ENCODE peak calls at places on chromosomes 16 and 17, in eight cellular contexts. Z is dorsolateral prefrontal cortex, I is gastrocnemius medialis, B is pancreas, U is transverse colon, J is GM12878, Q is endodermal cell, M is stomach. O is an unnamed sample.

GRCh38 chr16:12289175-12290063 is 312.9 kb downstream of the SNX29 start:
- DNase-seq in B (no peak), I (no peak), Q (no peak), Z (no peak), J (no peak), M (peak; percentile 34), U (peak; percentile 53), O (no peak)

GRCh38 chr17:10172241-10172741 is 26.1 kb downstream of the GAS7 start:
- DNase-seq in B (no peak), M (no peak), Q (no peak), Z (no peak), I (no peak), J (no peak), U (no peak), O (no peak)

GRCh38 chr17:57294629-57295501 is 38.5 kb downstream of the MSI2 start:
- DNase-seq in Q (peak; percentile 70), Z (no peak), M (no peak), U (no peak), I (peak; percentile 92), B (no peak), J (no peak), O (peak; percentile 65)

GRCh38 chr17:78391843-78392242 is 13.4 kb downstream of the PGS1 start:
- DNase-seq in B (no peak), J (no peak), M (no peak), U (no peak), Q (no peak), Z (no peak), I (no peak), O (no peak)

GRCh38 chr17:3007651-3008121 is 55.7 kb downstream of the OR1D5 start:
- DNase-seq in U (no peak), B (peak; percentile 59), M (no peak), Z (no peak), Q (peak; percentile 40), I (no peak), J (no peak), O (peak; percentile 51)

GRCh38 chr16:14509055-14509454 is 121.0 kb downstream of the PARN start:
- DNase-seq in Z (no peak), I (no peak), B (no peak), M (no peak), U (no peak), J (no peak), Q (no peak), O (no peak)

GRCh38 chr16:11202260-11203091 is 53.5 kb downstream of the SOCS1 start:
- DNase-seq in Q (peak; percentile 65), Z (no peak), M (no peak), B (no peak), U (no peak), I (no peak), J (peak; percentile 62), O (no peak)

GRCh38 chr17:63768433-63768832 is 5.0 kb downstream of the CCDC47 start:
- DNase-seq in J (no peak), Q (peak; percentile 69), I (no peak), B (no peak), U (no peak), Z (no peak), M (no peak), O (no peak)

GRCh38 chr17:57823469-57824401 is 26.1 kb downstream of the MRPS23 start:
- DNase-seq in B (no peak), M (no peak), I (no peak), U (no peak), Q (no peak), Z (no peak), J (no peak), O (no peak)

GRCh38 chr17:78901806-78902205 is 1.2 kb downstream of the CEP295NL start:
- DNase-seq in J (no peak), I (no peak), M (no peak), Z (no peak), U (no peak), B (no peak), Q (no peak), O (no peak)

GRCh38 chr17:1455291-1455747 is 713 bp downstream of the CRK start:
- DNase-seq in Q (peak; percentile 91), I (peak; percentile 78), J (no peak), M (peak; percentile 62), B (peak; percentile 87), Z (peak; percentile 37), U (peak; percentile 68), O (peak; percentile 78)

GRCh38 chr17:56679767-56680422 is 86.4 kb downstream of the NOG start:
- DNase-seq in J (no peak), Z (no peak), M (no peak), B (no peak), I (no peak), U (no peak), Q (no peak), O (no peak)

GRCh38 chr16:353404-354285 is 1.1 kb upstream of the AXIN1 start:
- DNase-seq in J (no peak), I (no peak), Q (no peak), B (peak; percentile 89), U (no peak), M (no peak), Z (no peak), O (no peak)
- H3K27ac ChIP-seq in J (no peak overlapping the region), I (peak overlapping the region; percentile 58), Q (no peak overlapping the region), B (peak overlapping the region; percentile 28), U (peak overlapping the region; percentile 88), M (peak overlapping the region; percentile 81), Z (no peak overlapping the region), O (peak overlapping the region; percentile 43)

GRCh38 chr16:27361987-27362386 is 40.0 kb upstream of the IL21R start:
- DNase-seq in Q (no peak), U (no peak), I (no peak), J (no peak), M (no peak), Z (no peak), B (no peak), O (no peak)

GRCh38 chr16:27359051-27359450 is 42.9 kb upstream of the IL21R start:
- DNase-seq in U (no peak), J (no peak), Q (no peak), Z (no peak), M (no peak), B (no peak), I (no peak), O (no peak)

GRCh38 chr16:27356794-27357193 is 43.0 kb downstream of the IL4R start:
- DNase-seq in Z (no peak), Q (no peak), J (no peak), I (no peak), M (no peak), U (no peak), B (no peak), O (no peak)

GRCh38 chr16:27362570-27363245 is 39.3 kb upstream of the IL21R start:
- DNase-seq in Z (no peak), I (no peak), M (no peak), B (no peak), Q (no peak), J (no peak), U (no peak), O (no peak)

DNA sequence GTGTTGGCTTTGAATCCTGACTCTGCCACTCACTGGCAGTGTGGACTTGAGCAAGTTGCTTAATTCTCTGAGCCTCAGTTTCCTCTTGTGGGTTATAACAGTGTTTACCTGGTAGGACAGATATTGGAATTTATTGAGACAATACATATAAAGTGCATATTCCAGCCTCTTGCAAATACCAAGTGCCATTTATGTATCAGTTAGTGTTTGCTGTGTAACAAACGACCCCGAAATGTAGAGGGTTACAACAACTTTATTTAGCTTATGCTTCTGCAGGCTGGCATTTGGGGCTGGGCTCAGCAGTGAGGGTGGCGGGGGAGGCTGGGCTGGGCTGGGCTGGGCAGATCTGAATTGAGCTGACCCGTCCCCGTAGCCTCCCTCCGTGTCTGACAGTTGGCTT is 42.4 kb upstream of the IL21R start:
- DNase-seq in U (no peak), B (no peak), J (no peak), I (no peak), Q (no peak), Z (no peak), M (no peak), O (no peak)
- H3K4me3 ChIP-seq in U (no peak overlapping the region), B (no peak overlapping the region), J (no peak overlapping the region), I (no peak overlapping the region), Q (no peak overlapping the region), Z (no peak overlapping the region), M (no peak overlapping the region), O (no peak overlapping the region)

DNA sequence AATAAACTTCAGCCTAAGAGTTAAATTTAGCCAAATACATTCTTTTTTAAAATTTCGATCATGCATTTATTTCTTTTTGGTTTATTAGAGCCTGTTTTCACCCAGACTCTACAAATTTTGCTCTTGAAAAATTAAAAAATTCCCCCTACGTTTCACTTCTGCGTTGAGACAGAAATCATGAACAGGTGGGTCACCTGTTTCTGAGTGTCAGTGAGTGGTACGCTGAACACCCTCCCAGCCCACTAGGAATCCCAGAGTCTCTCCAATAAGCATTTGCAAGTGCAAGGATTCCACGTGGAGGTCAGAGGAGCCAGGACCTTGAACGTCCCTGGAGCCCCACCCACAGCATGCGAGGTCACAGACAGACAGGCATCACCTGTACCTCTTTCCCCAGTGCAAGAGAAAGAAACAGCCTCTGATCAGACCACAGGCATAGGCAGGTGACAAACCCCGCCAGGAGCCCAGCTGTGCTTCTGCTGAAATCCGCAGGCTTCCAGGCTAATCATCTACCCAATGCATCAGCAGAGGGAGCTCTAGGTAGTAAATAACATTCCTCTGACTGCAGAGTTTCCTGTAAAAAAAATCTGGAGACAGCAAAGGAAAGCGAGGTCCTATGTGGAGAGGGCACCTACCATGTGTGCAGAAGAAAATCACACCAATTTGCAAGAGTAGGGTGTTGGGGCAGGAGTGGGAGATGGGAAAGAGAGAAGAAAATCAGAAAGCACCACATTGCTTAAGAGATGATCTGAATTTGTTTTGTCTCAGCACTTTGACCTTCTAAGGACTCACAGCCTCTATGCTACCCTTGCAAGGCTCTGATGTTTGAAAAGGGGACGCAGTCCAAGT is 5.9 kb upstream of the XYLT1 start:
- DNase-seq in I (no peak), M (peak; percentile 54), U (peak; percentile 65), Q (peak; percentile 92), B (peak; percentile 78), Z (no peak), J (no peak), O (no peak)
- TF ChIP-seq CTCF in I (no peak), M (no peak), U (peak; percentile 44), Q (peak; percentile 77), B (peak; percentile 22), Z (peak; percentile 65), J (peak; percentile 49), O (no peak)

DNA sequence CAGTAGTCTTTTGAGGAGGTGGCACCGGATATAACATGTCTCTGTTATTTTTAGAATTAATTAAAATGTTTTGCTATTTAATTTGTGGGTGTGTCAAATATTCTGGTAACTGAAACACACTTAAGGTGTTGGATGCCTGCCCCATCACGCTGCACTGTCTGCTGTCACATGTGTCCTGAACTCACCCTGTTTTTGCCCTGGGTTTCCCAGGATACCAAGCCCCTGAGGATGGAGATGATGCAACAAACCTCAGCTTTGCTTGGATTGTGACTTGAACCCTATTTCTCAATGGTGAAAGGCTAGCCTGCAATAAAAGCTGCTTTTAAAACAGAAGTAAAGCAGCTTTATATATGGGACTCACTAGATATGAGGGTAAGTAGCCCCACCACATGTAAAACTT is 11.5 kb upstream of the DUSP14 start:
- DNase-seq in Q (no peak), U (no peak), J (no peak), Z (no peak), M (no peak), I (peak; percentile 67), B (no peak), O (no peak)
- H3K27ac ChIP-seq in Q (no peak overlapping the region), U (no peak overlapping the region), J (no peak overlapping the region), Z (no peak overlapping the region), M (no peak overlapping the region), I (no peak overlapping the region), B (no peak overlapping the region), O (no peak overlapping the region)

GRCh38 chr17:7845359-7846062 is 9.4 kb upstream of the TMEM88 start:
- DNase-seq in J (no peak), U (no peak), Q (no peak), Z (no peak), I (no peak), B (peak; percentile 69), M (no peak), O (no peak)
- H3K4me3 ChIP-seq in J (peak overlapping the region; percentile 92), U (peak overlapping the region; percentile 78), Q (peak overlapping the region; percentile 93), Z (peak overlapping the region; percentile 91), I (peak overlapping the region; percentile 84), B (peak overlapping the region; percentile 63), M (peak overlapping the region; percentile 67), O (peak overlapping the region; percentile 88)

GRCh38 chr17:67891481-67892119 is 66.3 kb downstream of the BPTF start:
- DNase-seq in Z (peak; percentile 56), B (no peak), U (peak; percentile 14), M (no peak), Q (no peak), J (no peak), I (no peak), O (no peak)
- TF ChIP-seq CTCF in Z (no peak), B (no peak), U (peak; percentile 16), M (no peak), Q (peak; percentile 47), J (no peak), I (no peak), O (no peak)